ENCODE peak calls at places on chromosomes 7 and 10, in eight cellular contexts. H is A549; K is tibial nerve; U is astrocyte of the spinal cord; N is left lung; J is CD8-positive, alpha-beta T cell; P is AG04450; E is cardiac muscle cell. X is an unnamed sample.

GRCh38 chr7:105760549-105761447 is 115.6 kb downstream of the ATXN7L1 start:
- DNase-seq in H (no peak), K (no peak), U (no peak), N (no peak), J (peak), P (no peak), E (no peak), X (peak)

GRCh38 chr7:156795415-156795814 is 97.6 kb downstream of the LMBR1 start:
- DNase-seq in H (no peak), K (no peak), U (no peak), N (no peak), J (no peak), P (no peak), E (no peak), X (no peak)

GRCh38 chr10:52318136-52318810 is 4.2 kb downstream of the DKK1 start:
- DNase-seq in H (peak), K (no peak), U (peak), N (no peak), J (no peak), P (no peak), E (no peak), X (peak)

GRCh38 chr7:44286618-44287487 is 38.5 kb downstream of the CAMK2B start:
- DNase-seq in H (no peak), K (peak), U (no peak), N (no peak), J (no peak), P (no peak), E (no peak), X (no peak)

GRCh38 chr7:44085549-44085948 is 3.2 kb upstream of the POLM start:
- DNase-seq in H (no peak), K (no peak), U (no peak), N (peak), J (no peak), P (no peak), E (no peak), X (no peak)

GRCh38 chr10:69078311-69078710 is 9.6 kb upstream of the SRGN start:
- DNase-seq in H (no peak), K (no peak), U (no peak), N (no peak), J (no peak), P (no peak), E (no peak), X (no peak)

GRCh38 chr7:25726682-25727357 is 425.2 kb upstream of the NFE2L3 start:
- DNase-seq in H (no peak), K (no peak), U (no peak), N (no peak), J (no peak), P (no peak), E (no peak), X (no peak)

GRCh38 chr7:153224890-153225289 is 465.3 kb downstream of the ACTR3B start:
- DNase-seq in H (no peak), K (no peak), U (no peak), N (no peak), J (no peak), P (no peak), E (no peak), X (no peak)

GRCh38 chr7:70566659-70567058 is 565.3 kb upstream of the GALNT17 start:
- DNase-seq in H (no peak), K (no peak), U (no peak), N (no peak), J (no peak), P (no peak), E (no peak), X (no peak)

GRCh38 chr7:44184221-44184873 is 4.9 kb downstream of the GCK start:
- DNase-seq in H (peak), K (no peak), U (peak), N (no peak), J (no peak), P (peak), E (no peak), X (peak)

GRCh38 chr10:44724415-44725174 is 186.5 kb upstream of the TMEM72 start:
- DNase-seq in H (no peak), K (no peak), U (peak), N (no peak), J (no peak), P (no peak), E (no peak), X (no peak)

GRCh38 chr10:72096115-72097000 is 8.0 kb upstream of the SPOCK2 start:
- DNase-seq in H (peak), K (no peak), U (peak), N (no peak), J (no peak), P (no peak), E (no peak), X (no peak)

GRCh38 chr7:94449151-94449725 is 54.5 kb downstream of the COL1A2 start:
- DNase-seq in H (peak), K (no peak), U (peak), N (no peak), J (no peak), P (no peak), E (peak), X (no peak)

DNA sequence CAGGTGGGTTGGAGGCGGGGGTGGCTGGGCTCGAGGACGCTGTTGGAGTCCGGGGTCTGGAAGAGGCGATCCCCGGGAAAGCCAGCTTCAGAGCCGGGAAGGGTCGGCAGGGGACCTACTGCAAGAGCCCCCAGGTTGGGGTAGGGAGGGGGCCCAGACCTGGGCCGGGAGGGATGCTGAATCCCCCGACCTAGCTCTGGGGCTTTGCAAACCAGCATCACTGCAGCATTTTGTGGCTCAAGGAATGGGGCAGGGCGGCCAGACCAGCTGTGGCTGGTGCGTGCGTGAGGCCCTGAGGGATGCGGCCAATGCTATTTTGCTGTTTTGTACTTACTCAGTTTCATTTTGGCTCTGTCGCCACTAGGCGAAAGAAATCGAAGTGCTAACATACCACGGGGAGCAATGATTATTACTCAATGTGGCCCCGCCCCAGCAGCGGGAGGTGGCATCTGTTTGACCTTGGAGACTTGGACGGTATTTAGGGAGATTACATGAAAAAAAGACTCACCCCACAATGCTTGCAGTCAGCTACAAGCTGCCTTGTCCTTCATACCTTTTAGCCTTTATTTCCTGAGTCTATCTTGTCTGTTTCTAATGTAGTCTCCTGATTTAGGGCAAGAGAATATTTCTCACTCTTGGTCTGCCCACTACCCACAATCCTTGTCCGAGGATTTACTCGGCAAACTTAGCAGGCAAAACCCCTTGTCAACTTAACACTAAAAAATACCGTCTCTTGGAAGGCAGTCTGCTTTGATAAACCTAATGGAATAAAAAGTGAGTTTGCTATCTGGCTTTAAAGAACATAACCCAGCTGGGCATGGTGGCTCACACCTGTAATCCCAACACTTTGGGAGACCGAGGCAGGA is 16.2 kb downstream of the HSPB1 start:
- DNase-seq in H (peak), K (peak), U (peak), N (no peak), J (peak), P (peak), E (peak), X (peak)
- TF ChIP-seq CTCF in H (peak), K (no peak), U (peak), N (peak), J (peak), P (peak), E (peak), X (peak)

DNA sequence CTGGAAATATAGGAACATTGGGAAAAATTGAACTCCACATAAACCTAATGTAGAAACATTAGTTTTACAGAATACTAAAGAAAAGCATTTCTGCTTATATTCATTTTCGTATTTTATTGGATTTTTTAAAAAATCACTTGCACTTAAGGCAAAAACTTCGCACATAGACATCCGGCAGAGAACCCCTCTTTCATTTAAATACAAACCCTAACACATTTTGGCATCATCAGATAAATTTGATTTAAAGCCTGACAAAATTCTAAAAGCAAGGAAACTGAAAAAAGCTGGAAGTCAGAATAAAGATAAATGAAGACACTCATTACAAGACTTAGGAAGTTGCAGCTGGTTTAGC is 396 bp upstream of the EXOC4 start:
- DNase-seq in H (no peak), K (no peak), U (no peak), N (no peak), J (no peak), P (no peak), E (no peak), X (no peak)
- H3K4me3 ChIP-seq in H (no peak), K (peak), U (no peak), N (no peak), J (peak), P (no peak), E (no peak), X (no peak)

GRCh38 chr10:62166331-62167154 is 102.1 kb downstream of the RTKN2 start:
- DNase-seq in H (peak), K (no peak), U (peak), N (no peak), J (no peak), P (peak), E (no peak), X (peak)
- TF ChIP-seq CTCF in H (no peak), K (no peak), U (no peak), N (no peak), J (no peak), P (no peak), E (no peak), X (no peak)

GRCh38 chr10:3042589-3042988 is 24.8 kb upstream of the PFKP start:
- DNase-seq in H (no peak), K (no peak), U (no peak), N (no peak), J (no peak), P (no peak), E (no peak), X (no peak)
- H3K4me3 ChIP-seq in H (no peak), K (no peak), U (no peak), N (no peak), J (no peak), P (no peak), E (no peak), X (no peak)

GRCh38 chr7:113159746-113160339 is 41.5 kb upstream of the SMIM30 start:
- DNase-seq in H (peak), K (no peak), U (peak), N (no peak), J (no peak), P (peak), E (peak), X (peak)
- TF ChIP-seq CTCF in H (peak), K (no peak), U (peak), N (peak), J (peak), P (peak), E (peak), X (peak)

X was measured in AG09309.